ENCODE peak calls at places on chromosomes 13 and 19, in four cellular contexts. B, A, Y and O are unnamed samples.
A peak's percentile ranks its signal among the peaks of the same experiment; 100 is the strongest.

GRCh38 chr13:19838726-19839342 is 24.6 kb downstream of the ZMYM5 start:
- DNase-seq in B (peak; percentile 73), A (no peak), Y (no peak), O (no peak)

GRCh38 chr13:50403311-50403710 is 388.1 kb downstream of the KCNRG start:
- DNase-seq in B (no peak), A (no peak), Y (no peak), O (no peak)

GRCh38 chr19:16920816-16921529 is 32.2 kb downstream of the F2RL3 start:
- DNase-seq in B (no peak), A (no peak), Y (no peak), O (no peak)

GRCh38 chr13:60396783-60397692 is at the start of gene TDRD3:
- DNase-seq in A (peak; percentile 90), B (peak; percentile 62), Y (peak; percentile 86), O (peak; percentile 90)

GRCh38 chr13:27194895-27195764 is 23.5 kb upstream of the USP12 start:
- DNase-seq in Y (no peak), B (peak; percentile 46), A (no peak), O (no peak)

GRCh38 chr19:46466536-46467199 is 4.7 kb downstream of the PNMA8A start:
- DNase-seq in A (peak; percentile 64), Y (peak; percentile 56), B (no peak), O (no peak)

GRCh38 chr19:14476663-14477401 is 1.7 kb upstream of the PTGER1 start:
- DNase-seq in Y (no peak), B (no peak), A (peak; percentile 46), O (peak; percentile 78)

GRCh38 chr19:409515-410242 is 732 bp upstream of the C2CD4C start:
- DNase-seq in A (no peak), Y (no peak), B (no peak), O (peak; percentile 26)

GRCh38 chr13:113093580-113094409 is 11.8 kb upstream of the F7 start:
- DNase-seq in Y (peak; percentile 10), A (peak; percentile 15), B (no peak), O (peak; percentile 58)

GRCh38 chr13:59111711-59112110 is 1052.0 kb downstream of the DIAPH3 start:
- DNase-seq in B (no peak), A (no peak), Y (no peak), O (no peak)

GRCh38 chr19:2973229-2973628 is 4.1 kb upstream of the TLE6 start:
- DNase-seq in Y (peak; percentile 66), A (peak; percentile 75), B (no peak), O (peak; percentile 84)

GRCh38 chr13:72808917-72809500 is 27.1 kb downstream of the PIBF1 start:
- DNase-seq in Y (no peak), A (no peak), B (no peak), O (no peak)

GRCh38 chr19:47229674-47230121 is 1.3 kb downstream of the BBC3 start:
- DNase-seq in Y (no peak), A (no peak), B (no peak), O (peak; percentile 52)

GRCh38 chr13:105655046-105655445 is 880.4 kb downstream of the EFNB2 start:
- DNase-seq in Y (no peak), A (no peak), B (no peak), O (no peak)

GRCh38 chr13:95341441-95341840 is 40.2 kb upstream of the ABCC4 start:
- DNase-seq in A (no peak), Y (no peak), B (no peak), O (no peak)

GRCh38 chr13:44763604-44764311 is 187.6 kb upstream of the TSC22D1 start:
- DNase-seq in Y (peak; percentile 22), A (no peak), B (no peak), O (no peak)

GRCh38 chr13:44293908-44294735 is 79.5 kb upstream of the SERP2 start:
- DNase-seq in B (no peak), Y (no peak), A (no peak), O (no peak)

GRCh38 chr19:30799854-30800755 is 427.9 kb downstream of the ZNF536 start:
- DNase-seq in B (no peak), Y (peak; percentile 44), A (peak; percentile 69), O (peak; percentile 80)

GRCh38 chr19:4069331-4069959 is 2.7 kb upstream of the ZBTB7A start:
- DNase-seq in B (no peak), Y (no peak), A (peak; percentile 74), O (no peak)

GRCh38 chr19:50036905-50037304 is 11.1 kb downstream of the ZNF473 start:
- DNase-seq in B (no peak), A (no peak), Y (no peak), O (no peak)

GRCh38 chr19:46909356-46909755 is 48.6 kb downstream of the ARHGAP35 start:
- DNase-seq in B (no peak), A (no peak), Y (no peak), O (no peak)

GRCh38 chr13:96982672-96983071 is 11.6 kb downstream of the OXGR1 start:
- DNase-seq in B (no peak), Y (no peak), A (no peak), O (no peak)

GRCh38 chr19:21856751-21857150 is 20.8 kb upstream of the ZNF43 start:
- DNase-seq in B (no peak), A (no peak), Y (no peak), O (no peak)

GRCh38 chr19:38277969-38278680 is 13.8 kb downstream of the SPINT2 start:
- DNase-seq in B (peak; percentile 34), Y (peak; percentile 68), A (peak; percentile 76), O (no peak)

GRCh38 chr13:99028890-99029289 is 51.0 kb upstream of the DOCK9 start:
- DNase-seq in A (no peak), B (no peak), Y (no peak), O (no peak)

GRCh38 chr19:23547816-23548430 is 139.1 kb downstream of the ZNF675 start:
- DNase-seq in Y (no peak), A (no peak), B (no peak), O (no peak)

GRCh38 chr19:3642987-3643386 is 16.4 kb upstream of the CACTIN start:
- DNase-seq in Y (no peak), B (no peak), A (no peak), O (no peak)

GRCh38 chr19:29543381-29543780 is 17.6 kb downstream of the VSTM2B start:
- DNase-seq in A (no peak), B (no peak), Y (no peak), O (no peak)

GRCh38 chr13:44368062-44368591 is 5.5 kb upstream of the SERP2 start:
- DNase-seq in Y (no peak), A (no peak), B (peak; percentile 78), O (no peak)

GRCh38 chr19:6108721-6109633 is 1.3 kb downstream of the RFX2 start:
- DNase-seq in Y (peak; percentile 63), A (peak; percentile 71), B (peak; percentile 67), O (peak; percentile 81)

GRCh38 chr13:28394422-28394821 is 100.5 kb downstream of the FLT1 start:
- DNase-seq in Y (no peak), A (no peak), B (no peak), O (no peak)

GRCh38 chr13:99634672-99635071 is 133.4 kb downstream of the TM9SF2 start:
- DNase-seq in Y (no peak), A (no peak), B (no peak), O (no peak)